ENCODE peak calls at places on chromosomes 13 and 19, in seven cellular contexts. W, U, B, O, D, E and H are unnamed samples. For H3K9me3, the result is how much of the 10 kb centered on the place peaks cover.

GRCh38 chr19:39970424-39970673 is 616 bp upstream of the PSMC4 start:
- DNase-seq in O (no peak), D (no peak), E (no peak), W (no peak), B (no peak), U (no peak), H (no peak)

GRCh38 chr19:47239610-47240296 is 8.8 kb upstream of the BBC3 start:
- DNase-seq in U (no peak), W (no peak), B (no peak), E (no peak), O (peak), D (peak), H (peak)

GRCh38 chr13:30715837-30716236 is 19.5 kb upstream of the ALOX5AP start:
- DNase-seq in D (no peak), E (no peak), B (no peak), O (peak), W (no peak), U (peak), H (no peak)

GRCh38 chr13:113431171-113431570 is 22.1 kb downstream of the ADPRHL1 start:
- DNase-seq in B (no peak), W (no peak), D (no peak), E (no peak), U (no peak), O (no peak), H (no peak)

GRCh38 chr13:21405309-21405708 is 53.8 kb downstream of the ZDHHC20 start:
- DNase-seq in O (no peak), E (no peak), W (no peak), D (no peak), U (no peak), B (no peak), H (no peak)

GRCh38 chr13:29487466-29488454 is 107.7 kb downstream of the SLC7A1 start:
- DNase-seq in D (no peak), O (no peak), B (no peak), U (no peak), E (no peak), W (no peak), H (no peak)

GRCh38 chr13:60654405-60654804 is 257.4 kb downstream of the TDRD3 start:
- DNase-seq in W (peak), O (no peak), U (peak), B (no peak), D (no peak), E (no peak), H (no peak)

GRCh38 chr19:42323852-42324654 is 1.4 kb upstream of the MEGF8 start:
- DNase-seq in B (no peak), O (no peak), W (no peak), U (no peak), D (no peak), E (no peak), H (peak)

GRCh38 chr19:33436360-33437345 is 63.1 kb downstream of the CEBPG start:
- DNase-seq in E (no peak), U (no peak), D (no peak), W (no peak), O (peak), B (peak), H (no peak)

GRCh38 chr13:111302045-111302722 is 18.3 kb upstream of the TEX29 start:
- DNase-seq in W (no peak), E (no peak), O (peak), U (no peak), D (no peak), B (no peak), H (no peak)

GRCh38 chr19:15251010-15251748 is 18.9 kb upstream of the EPHX3 start:
- DNase-seq in W (no peak), D (no peak), B (no peak), U (peak), O (peak), E (no peak), H (no peak)

GRCh38 chr13:94201022-94201421 is 278.5 kb downstream of the DCT start:
- DNase-seq in O (no peak), E (no peak), W (no peak), D (no peak), U (no peak), B (no peak), H (no peak)

GRCh38 chr13:101289764-101290163 is 126.5 kb downstream of the NALCN start:
- DNase-seq in B (no peak), E (peak), O (no peak), U (no peak), D (no peak), W (peak), H (no peak)

GRCh38 chr19:3637621-3638020 is 11.0 kb upstream of the CACTIN start:
- DNase-seq in W (no peak), D (no peak), B (no peak), U (no peak), E (no peak), O (no peak), H (no peak)

GRCh38 chr19:33740811-33741396 is 55.8 kb upstream of the KCTD15 start:
- DNase-seq in D (no peak), E (peak), U (peak), W (peak), B (no peak), O (no peak), H (no peak)

GRCh38 chr13:40595693-40596092 is 70.7 kb downstream of the FOXO1 start:
- DNase-seq in O (no peak), D (no peak), U (no peak), W (no peak), E (no peak), B (no peak), H (no peak)

GRCh38 chr13:48072787-48073186 is 22.1 kb downstream of the MED4 start:
- DNase-seq in U (no peak), E (no peak), B (no peak), D (no peak), W (no peak), O (no peak), H (no peak)

GRCh38 chr13:99626461-99627082 is 125.3 kb downstream of the TM9SF2 start:
- DNase-seq in E (no peak), B (no peak), D (no peak), O (no peak), W (no peak), U (no peak), H (no peak)

GRCh38 chr13:112762690-112763080 is 72.8 kb downstream of the ATP11A start:
- DNase-seq in U (no peak), E (no peak), D (no peak), W (no peak), B (no peak), O (peak), H (no peak)

GRCh38 chr19:31249217-31249616 is 100.0 kb downstream of the TSHZ3 start:
- DNase-seq in U (no peak), D (no peak), E (no peak), W (peak), O (peak), B (no peak), H (no peak)

GRCh38 chr19:49761249-49761624 is 1.9 kb downstream of the TSKS start:
- DNase-seq in O (no peak), E (no peak), B (no peak), W (no peak), U (no peak), D (no peak), H (no peak)

GRCh38 chr19:49763230-49763629 is at the start of gene TSKS:
- DNase-seq in O (no peak), W (no peak), D (no peak), U (no peak), E (no peak), B (no peak), H (no peak)

GRCh38 chr19:49761625-49762311 is 1.3 kb downstream of the TSKS start:
- DNase-seq in B (no peak), O (no peak), U (peak), E (peak), D (no peak), W (peak), H (no peak)

GRCh38 chr19:49755956-49756355 is 7.2 kb downstream of the TSKS start:
- DNase-seq in U (no peak), O (no peak), B (no peak), E (no peak), W (no peak), D (no peak), H (no peak)

GRCh38 chr19:49758292-49758691 is 4.8 kb downstream of the TSKS start:
- DNase-seq in U (no peak), E (no peak), D (no peak), B (no peak), W (no peak), O (no peak), H (no peak)
- H3K9me3 ChIP-seq in U (under half), E (under half), D (under half), B (under half), W (under half), O (under half), H (under half)

DNA sequence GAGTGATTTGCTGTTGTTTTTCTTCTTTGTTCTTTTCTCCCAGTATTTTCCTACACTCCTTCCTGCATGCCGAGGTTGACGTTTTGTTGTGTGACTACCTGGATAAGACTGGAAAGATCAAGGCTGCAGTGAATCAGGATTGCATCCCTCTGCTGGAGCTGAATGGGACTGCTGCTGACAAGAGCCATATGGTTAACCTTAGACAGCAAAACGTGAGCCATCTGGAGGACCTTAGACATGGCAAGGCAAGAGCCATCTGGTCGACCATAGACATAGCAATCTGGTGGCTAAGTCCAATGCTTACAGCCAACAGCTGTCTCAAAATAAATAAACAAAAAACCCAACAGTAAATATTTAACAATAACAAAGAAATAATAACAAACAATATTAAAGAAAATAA is 42.6 kb upstream of the ZNF91 start:
- DNase-seq in O (no peak), D (no peak), U (no peak), B (no peak), E (peak), W (no peak), H (no peak)
- H3K9me3 ChIP-seq in O (under half), D (under half), U (half or more), B (under half), E (under half), W (under half), H (under half)

GRCh38 chr19:56759531-56759930 is 81.0 kb downstream of the PEG3 start:
- DNase-seq in U (no peak), W (no peak), D (no peak), B (no peak), E (no peak), O (no peak), H (no peak)
- H3K9me3 ChIP-seq in U (half or more), W (half or more), D (half or more), B (under half), E (under half), O (under half), H (under half)

GRCh38 chr19:952680-953500 is 27.1 kb downstream of the ARID3A start:
- DNase-seq in D (no peak), O (peak), E (peak), W (no peak), U (no peak), B (no peak), H (no peak)
- H3K9me3 ChIP-seq in D (under half), O (under half), E (under half), W (under half), U (under half), B (under half), H (under half)

DNA sequence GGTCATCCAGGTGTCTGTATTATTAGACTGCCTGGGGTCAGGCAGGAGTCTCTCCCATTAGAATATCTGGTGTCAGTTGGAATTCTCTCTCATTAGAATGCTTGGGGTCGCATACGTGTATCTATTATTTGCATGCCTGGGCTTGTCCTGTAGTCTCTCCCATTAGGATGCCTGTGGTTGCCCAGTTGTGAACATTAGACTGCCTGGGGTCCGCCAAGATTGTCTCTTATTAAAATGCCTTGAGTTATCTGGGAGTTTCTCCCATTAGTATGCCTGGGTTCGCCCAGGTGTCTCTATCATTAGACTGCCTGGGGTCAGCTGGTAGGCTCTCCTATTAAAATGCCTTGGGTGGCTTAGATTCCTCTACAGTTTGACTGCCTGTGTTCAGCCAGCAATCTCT is 1494.7 kb downstream of the UQCRFS1 start:
- DNase-seq in U (no peak), O (no peak), E (no peak), D (no peak), B (no peak), W (no peak), H (no peak)
- H3K9me3 ChIP-seq in U (half or more), O (under half), E (under half), D (half or more), B (under half), W (half or more), H (under half)